ENCODE peak calls at places on chromosomes 11 and 22, in six cellular contexts. L, X, C, Q, B and O are unnamed samples.

GRCh38 chr11:122778148-122778547 is 60.2 kb upstream of the CRTAM start:
- DNase-seq in B (no peak), X (no peak), C (no peak), Q (peak), L (no peak), O (no peak)

GRCh38 chr11:14022251-14022650 is 59.7 kb downstream of the SPON1 start:
- DNase-seq in B (no peak), C (no peak), L (no peak), X (no peak), Q (no peak), O (no peak)

GRCh38 chr11:21888814-21889213 is 304.1 kb upstream of the ANO5 start:
- DNase-seq in C (no peak), X (peak), L (no peak), Q (no peak), B (peak), O (peak)

GRCh38 chr11:95764267-95764898 is 25.2 kb downstream of the FAM76B start:
- DNase-seq in L (peak), Q (peak), C (peak), X (peak), B (peak), O (peak)

GRCh38 chr11:95363710-95364109 is 132.7 kb upstream of the SESN3 start:
- DNase-seq in C (no peak), L (no peak), B (no peak), X (no peak), Q (no peak), O (no peak)

GRCh38 chr11:76005746-76006145 is 190.7 kb downstream of the UVRAG start:
- DNase-seq in C (no peak), L (no peak), Q (no peak), X (no peak), B (peak), O (no peak)

GRCh38 chr11:114953039-114953438 is 274.7 kb downstream of the NXPE2 start:
- DNase-seq in L (no peak), C (no peak), Q (no peak), B (no peak), X (no peak), O (no peak)

GRCh38 chr11:74057251-74058151 is 48.6 kb upstream of the UCP3 start:
- DNase-seq in Q (peak), C (no peak), B (peak), L (peak), X (peak), O (no peak)

GRCh38 chr11:35740061-35740824 is 77.7 kb downstream of the TRIM44 start:
- DNase-seq in Q (no peak), X (no peak), B (peak), C (no peak), L (no peak), O (no peak)

GRCh38 chr11:60906132-60906972 is at the start of gene PRPF19:
- DNase-seq in L (peak), X (peak), Q (peak), C (peak), B (peak), O (peak)

DNA sequence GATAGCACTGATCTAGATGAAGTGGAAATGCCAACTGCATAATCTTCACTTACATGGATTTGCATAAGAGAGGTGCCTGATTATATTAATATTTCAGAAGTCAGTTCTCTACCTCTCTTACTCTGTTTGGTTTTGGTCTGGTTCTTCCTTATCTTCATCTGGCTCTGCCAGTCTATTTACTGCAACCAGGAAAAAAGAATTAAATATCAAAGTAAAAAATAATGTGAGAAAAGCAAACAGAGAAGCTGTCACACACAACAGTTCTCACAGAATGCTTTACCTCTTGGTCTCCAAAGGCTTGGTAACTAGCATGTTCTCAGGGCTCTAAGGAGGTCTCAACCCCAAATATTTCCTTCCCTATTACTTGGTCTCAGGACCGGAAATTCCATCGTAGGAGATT is 6.7 kb downstream of the VSIG10L2 start:
- DNase-seq in C (no peak), L (no peak), Q (no peak), X (no peak), B (no peak), O (no peak)
- TF ChIP-seq CTCF in C (no peak), L (no peak), Q (no peak), X (no peak), B (no peak), O (no peak)

GRCh38 chr22:46068176-46068907 is 82.0 kb upstream of the PPARA start:
- DNase-seq in Q (no peak), C (no peak), X (no peak), L (no peak), B (no peak), O (no peak)
- H3K4me3 ChIP-seq in Q (peak), C (no peak), X (peak), L (no peak), B (no peak), O (no peak)

GRCh38 chr11:79472736-79473536 is 32.1 kb upstream of the TENM4 start:
- DNase-seq in L (no peak), B (no peak), X (no peak), Q (no peak), C (no peak), O (no peak)

GRCh38 chr11:79465160-79465559 is 24.3 kb upstream of the TENM4 start:
- DNase-seq in C (no peak), B (no peak), X (no peak), L (no peak), Q (no peak), O (no peak)

GRCh38 chr11:79466411-79466810 is 25.6 kb upstream of the TENM4 start:
- DNase-seq in B (peak), C (no peak), Q (peak), X (peak), L (peak), O (peak)

GRCh38 chr11:79471071-79471470 is 30.2 kb upstream of the TENM4 start:
- DNase-seq in C (no peak), Q (no peak), X (no peak), B (no peak), L (no peak), O (no peak)
- TF ChIP-seq CTCF in C (no peak), Q (no peak), X (no peak), B (no peak), L (no peak), O (no peak)

GRCh38 chr11:134584706-134585445 is 172.8 kb upstream of the B3GAT1 start:
- DNase-seq in L (no peak), C (no peak), X (no peak), Q (no peak), B (no peak), O (no peak)
- H3K4me3 ChIP-seq in L (no peak), C (no peak), X (no peak), Q (no peak), B (no peak), O (no peak)

GRCh38 chr11:125376856-125377255 is 119.2 kb downstream of the FEZ1 start:
- DNase-seq in Q (no peak), B (no peak), L (no peak), X (no peak), C (no peak), O (no peak)

GRCh38 chr11:125378083-125378482 is 118.0 kb downstream of the FEZ1 start:
- DNase-seq in L (no peak), C (no peak), Q (no peak), B (no peak), X (no peak), O (no peak)

GRCh38 chr11:125374398-125374797 is 121.7 kb downstream of the FEZ1 start:
- DNase-seq in B (no peak), C (no peak), L (no peak), Q (no peak), X (no peak), O (peak)

GRCh38 chr11:125375146-125375545 is 120.9 kb downstream of the FEZ1 start:
- DNase-seq in Q (no peak), X (no peak), L (peak), B (no peak), C (no peak), O (peak)

GRCh38 chr11:125376117-125376516 is 119.9 kb downstream of the FEZ1 start:
- DNase-seq in B (peak), L (peak), Q (peak), X (no peak), C (no peak), O (peak)
- TF ChIP-seq CTCF in B (peak), L (no peak), Q (no peak), X (no peak), C (no peak), O (peak)

GRCh38 chr11:44749160-44749559 is 22.4 kb downstream of the TSPAN18 start:
- DNase-seq in L (no peak), Q (no peak), B (no peak), C (no peak), X (no peak), O (no peak)

GRCh38 chr11:44748606-44749005 is 21.8 kb downstream of the TSPAN18 start:
- DNase-seq in Q (no peak), C (no peak), L (no peak), X (no peak), B (no peak), O (no peak)

GRCh38 chr11:44747836-44748235 is 21.1 kb downstream of the TSPAN18 start:
- DNase-seq in X (no peak), B (no peak), L (no peak), C (no peak), Q (no peak), O (no peak)

GRCh38 chr11:44746894-44747293 is 20.1 kb downstream of the TSPAN18 start:
- DNase-seq in Q (no peak), L (no peak), X (no peak), B (no peak), C (no peak), O (no peak)

GRCh38 chr11:44747339-44747738 is 20.6 kb downstream of the TSPAN18 start:
- DNase-seq in X (no peak), B (no peak), L (peak), Q (no peak), C (no peak), O (no peak)
- H3K4me3 ChIP-seq in X (no peak), B (no peak), L (no peak), Q (no peak), C (no peak), O (no peak)

GRCh38 chr11:110429614-110430266 is at the start of gene FDX1:
- DNase-seq in B (peak), C (peak), X (peak), Q (peak), L (peak), O (no peak)
- TF ChIP-seq CTCF in B (peak), C (peak), X (peak), Q (peak), L (peak), O (peak)

GRCh38 chr11:69801513-69802335 is 17.5 kb downstream of the FGF3 start:
- DNase-seq in L (peak), B (peak), Q (no peak), C (no peak), X (no peak), O (no peak)
- H3K4me3 ChIP-seq in L (no peak), B (no peak), Q (no peak), C (no peak), X (no peak), O (no peak)